ENCODE peak calls at places on chromosomes 4 and X, in five cellular contexts. V is transverse colon, I is pancreas, R is body of pancreas, X is prostate gland. B is an unnamed sample. For H3K9me3, the result is how much of the 10 kb centered on the place peaks cover.

GRCh38 chr4:88447339-88447738 is 9.6 kb upstream of the HERC5 start:
- DNase-seq in R (no peak), X (no peak), I (no peak), V (no peak), B (no peak)

GRCh38 chr4:66000500-66001117 is 330.3 kb upstream of the EPHA5 start:
- DNase-seq in I (no peak), V (no peak), R (no peak), X (no peak), B (no peak)

GRCh38 chr4:96102541-96103018 is 262.7 kb downstream of the PDHA2 start:
- DNase-seq in R (no peak), I (no peak), V (no peak), X (no peak), B (no peak)

GRCh38 chrX:155755706-155756337 is 125.3 kb upstream of the VAMP7 start:
- DNase-seq in I (no peak), V (no peak), R (no peak), X (no peak), B (no peak)

GRCh38 chr4:148330161-148330560 is 112.1 kb downstream of the NR3C2 start:
- DNase-seq in R (no peak), X (no peak), V (no peak), I (no peak), B (no peak)

GRCh38 chr4:1448589-1449420 is 42.6 kb upstream of the NKX1-1 start:
- DNase-seq in V (no peak), I (peak), X (no peak), R (no peak), B (no peak)

GRCh38 chrX:31168596-31168995 is 96.8 kb upstream of the FTHL17 start:
- DNase-seq in V (no peak), X (no peak), I (no peak), R (no peak), B (no peak)

GRCh38 chrX:151754042-151754419 is 19.5 kb downstream of the CNGA2 start:
- DNase-seq in I (no peak), V (no peak), R (peak), X (peak), B (no peak)

GRCh38 chr4:89114100-89114499 is 2.8 kb downstream of the TIGD2 start:
- DNase-seq in I (no peak), X (no peak), V (no peak), R (no peak), B (no peak)

GRCh38 chr4:135411251-135411650 is 1209.7 kb upstream of the PABPC4L start:
- DNase-seq in I (no peak), V (no peak), R (no peak), X (no peak), B (no peak)

GRCh38 chr4:39032218-39033085 is at the start of gene TMEM156:
- DNase-seq in R (no peak), V (no peak), I (no peak), X (no peak), B (no peak)

GRCh38 chrX:10190367-10190766 is 33.6 kb downstream of the CLCN4 start:
- DNase-seq in R (peak), X (no peak), V (peak), I (no peak), B (no peak)

GRCh38 chr4:32858971-32859370 is 2138.8 kb downstream of the PCDH7 start:
- DNase-seq in I (no peak), R (no peak), V (no peak), X (no peak), B (no peak)

GRCh38 chr4:154492288-154492687 is 689 bp upstream of the DCHS2 start:
- DNase-seq in I (no peak), R (no peak), X (no peak), V (no peak), B (no peak)

GRCh38 chrX:123590842-123591491 is 141.9 kb downstream of the THOC2 start:
- DNase-seq in R (no peak), X (no peak), I (no peak), V (no peak), B (no peak)

DNA sequence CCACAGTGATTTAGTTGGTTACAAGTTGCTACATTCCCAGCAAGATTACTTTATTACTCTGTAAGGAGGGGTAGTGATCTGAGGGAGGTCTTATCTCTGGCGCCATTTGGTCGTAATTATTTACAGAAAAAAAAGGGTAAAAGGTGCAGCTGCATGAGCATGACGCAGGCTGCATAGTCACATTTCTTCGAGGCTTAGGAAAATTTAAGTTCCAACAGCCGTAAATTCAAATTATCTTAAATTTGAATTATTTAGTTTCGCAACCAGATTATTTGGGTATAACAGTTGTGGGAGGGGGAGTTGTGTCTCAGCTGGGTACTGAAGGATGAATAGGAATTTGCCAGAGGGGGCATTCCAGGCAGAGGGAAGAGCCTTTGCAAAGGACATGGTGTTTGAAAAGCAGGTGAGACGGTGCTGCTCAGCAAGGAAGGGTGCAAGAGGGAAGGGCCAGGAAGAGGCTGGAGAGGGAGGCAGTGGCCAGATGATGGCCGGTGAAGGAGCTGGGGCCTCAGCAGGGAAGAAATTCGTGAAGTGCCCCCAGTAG is 17.5 kb upstream of the AFAP1 start:
- DNase-seq in I (no peak), V (no peak), R (no peak), X (no peak), B (no peak)
- H3K27ac ChIP-seq in I (peak), V (no peak), R (peak), X (no peak), B (no peak)

GRCh38 chr4:110620352-110621327 is 2.2 kb downstream of the PITX2 start:
- DNase-seq in V (peak), I (peak), X (peak), R (no peak), B (no peak)

GRCh38 chr4:110622841-110623709 is at the start of gene PITX2:
- DNase-seq in X (peak), R (peak), V (peak), I (peak), B (no peak)

GRCh38 chr4:110621839-110622751 is 782 bp downstream of the PITX2 start:
- DNase-seq in I (peak), V (no peak), X (no peak), R (no peak), B (no peak)

GRCh38 chr4:110619401-110620247 is 3.3 kb downstream of the PITX2 start:
- DNase-seq in I (peak), X (no peak), R (no peak), V (no peak), B (no peak)

GRCh38 chr4:110621328-110621812 is 1.5 kb downstream of the PITX2 start:
- DNase-seq in V (no peak), X (no peak), R (no peak), I (no peak), B (no peak)
- H3K9me3 ChIP-seq in V (under half), X (under half), R (under half), I (under half), B (under half)

GRCh38 chr4:6955261-6955911 is 45.8 kb downstream of the TBC1D14 start:
- DNase-seq in I (peak), R (no peak), V (peak), X (peak), B (no peak)
- H3K27ac ChIP-seq in I (peak), R (peak), V (peak), X (peak), B (no peak)

GRCh38 chr4:7063362-7063761 is 4.5 kb downstream of the GRPEL1 start:
- DNase-seq in R (no peak), V (no peak), X (no peak), I (no peak), B (no peak)

GRCh38 chr4:7060346-7061150 is 7.3 kb downstream of the GRPEL1 start:
- DNase-seq in I (no peak), R (no peak), X (no peak), V (no peak), B (no peak)

GRCh38 chr4:7062816-7063215 is 5.0 kb downstream of the GRPEL1 start:
- DNase-seq in I (no peak), V (no peak), R (no peak), X (no peak), B (no peak)

GRCh38 chr4:7059673-7060072 is 8.2 kb downstream of the GRPEL1 start:
- DNase-seq in I (no peak), X (no peak), R (no peak), V (no peak), B (no peak)

DNA sequence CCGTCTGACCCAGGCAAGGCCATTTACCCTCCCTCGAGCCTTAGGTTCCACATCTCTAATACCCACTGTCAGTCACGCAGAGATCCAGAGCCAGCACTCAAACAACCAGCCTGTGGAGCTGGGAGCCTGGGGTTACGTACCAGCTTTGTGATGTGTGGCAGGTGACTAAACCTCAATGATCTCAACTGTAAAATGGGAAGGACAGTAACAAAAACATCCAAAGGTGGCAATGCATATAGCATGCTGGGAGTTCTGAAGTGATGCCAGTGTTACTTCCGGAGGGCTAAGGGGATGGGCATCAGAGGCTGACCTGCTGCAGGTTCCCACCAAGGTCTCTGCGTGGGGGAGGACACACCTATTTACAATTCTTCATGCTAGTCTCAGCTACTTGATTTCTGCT is 6.0 kb downstream of the GRPEL1 start:
- DNase-seq in R (no peak), X (no peak), V (no peak), I (no peak), B (no peak)
- H3K9me3 ChIP-seq in R (under half), X (under half), V (under half), I (under half), B (under half)

GRCh38 chr4:119162174-119162573 is 26.5 kb downstream of the MYOZ2 start:
- DNase-seq in R (no peak), I (no peak), V (no peak), X (no peak), B (no peak)
- H3K27ac ChIP-seq in R (no peak), I (no peak), V (no peak), X (no peak), B (no peak)

DNA sequence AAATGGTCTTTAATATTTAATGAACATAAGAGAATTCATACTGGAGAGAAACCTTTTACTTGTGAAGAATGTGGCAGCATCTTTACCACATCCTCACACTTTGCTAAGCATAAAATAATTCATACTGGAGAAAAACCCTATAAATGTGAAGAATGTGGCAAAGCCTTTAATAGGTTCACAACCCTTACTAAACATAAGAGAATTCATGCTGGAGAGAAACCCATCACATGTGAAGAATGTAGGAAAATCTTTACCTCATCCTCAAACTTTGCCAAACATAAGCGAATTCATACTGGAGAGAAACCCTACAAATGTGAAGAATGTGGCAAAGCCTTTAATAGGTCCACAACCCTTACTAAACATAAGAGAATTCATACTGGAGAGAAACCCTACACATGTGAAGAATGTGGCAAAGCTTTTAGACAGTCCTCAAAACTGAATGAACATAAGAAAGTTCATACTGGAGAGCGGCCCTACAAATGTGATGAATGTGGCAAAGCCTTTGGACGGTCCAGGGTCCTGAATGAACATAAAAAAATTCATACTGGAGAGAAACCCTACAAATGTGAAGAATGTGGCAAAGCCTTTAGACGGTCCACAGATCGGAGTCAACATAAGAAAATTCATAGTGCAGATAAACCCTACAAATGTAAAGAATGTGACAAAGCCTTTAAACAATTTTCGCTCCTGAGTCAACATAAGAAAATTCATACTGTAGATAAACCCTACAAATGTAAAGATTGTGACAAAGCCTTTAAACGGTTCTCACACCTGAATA is 35.6 kb downstream of the ZNF141 start:
- DNase-seq in R (no peak), X (no peak), V (no peak), I (no peak), B (no peak)
- H3K9me3 ChIP-seq in R (half or more), X (under half), V (half or more), I (under half), B (half or more)